ENCODE peak calls at places on chromosomes 4 and X, in six cellular contexts. W is mucosa of descending colon; A is activated T-cell treated with anti-CD3 and anti-CD28 coated beads for 48 hours; K is effector memory CD8-positive, alpha-beta T cell; Z is HuH-7.5; H is AG09319. I is an unnamed sample.
A peak's percentile ranks its signal among the peaks of the same experiment; 100 is the strongest.

GRCh38 chrX:68504237-68504636 is 5.4 kb downstream of the YIPF6 start:
- DNase-seq in K (no peak), W (no peak), A (peak; percentile 44), Z (no peak), H (no peak), I (no peak)

GRCh38 chrX:32852203-32852602 is 359.1 kb downstream of the DMD start:
- DNase-seq in K (no peak), H (no peak), Z (no peak), A (no peak), W (no peak), I (no peak)

GRCh38 chrX:119948381-119948780 is 4.8 kb upstream of the NKAP start:
- DNase-seq in Z (no peak), W (no peak), H (no peak), K (no peak), A (no peak), I (no peak)

GRCh38 chrX:153819398-153820083 is 10.8 kb downstream of the PDZD4 start:
- DNase-seq in K (no peak), W (no peak), A (no peak), Z (no peak), H (no peak), I (peak; percentile 21)

GRCh38 chr4:57044996-57045395 is 65.2 kb downstream of the IGFBP7 start:
- DNase-seq in A (no peak), H (no peak), K (no peak), Z (no peak), W (no peak), I (peak; percentile 10)

GRCh38 chrX:103831342-103831802 is 685 bp downstream of the RAB9B start:
- DNase-seq in W (peak; percentile 62), A (no peak), Z (no peak), K (no peak), H (peak; percentile 1), I (no peak)

GRCh38 chrX:16839224-16839851 is 30.8 kb downstream of the RBBP7 start:
- DNase-seq in Z (no peak), W (no peak), K (no peak), H (no peak), A (no peak), I (no peak)

GRCh38 chr4:167021545-167022155 is 212.6 kb downstream of the SPOCK3 start:
- DNase-seq in Z (no peak), K (peak; percentile 3), H (peak; percentile 10), A (peak; percentile 34), W (peak; percentile 87), I (no peak)

GRCh38 chr4:112213091-112213490 is 18.5 kb upstream of the AP1AR start:
- DNase-seq in W (peak; percentile 59), K (no peak), Z (no peak), H (no peak), A (no peak), I (no peak)

GRCh38 chr4:141697116-141697515 is 60.7 kb downstream of the IL15 start:
- DNase-seq in K (no peak), H (no peak), Z (no peak), A (no peak), W (no peak), I (no peak)

GRCh38 chrX:154412468-154412867 is 1.1 kb downstream of the TAFAZZIN start:
- DNase-seq in H (no peak), W (no peak), Z (no peak), A (no peak), K (no peak), I (no peak)

GRCh38 chr4:145389566-145389965 is 92.1 kb upstream of the SMAD1 start:
- DNase-seq in H (no peak), A (no peak), K (no peak), W (no peak), Z (no peak), I (no peak)

GRCh38 chrX:102560423-102561068 is 38.8 kb upstream of the ARMCX5 start:
- DNase-seq in K (no peak), H (no peak), A (no peak), W (no peak), Z (no peak), I (no peak)

I was measured in 8988T.